ENCODE peak calls at places on chromosomes 7 and 10, in seven cellular contexts. One of them, this sample, is unnamed.
A peak's percentile ranks its signal among the peaks of the same experiment; 100 is the strongest.

GRCh38 chr7:68014031-68014774 is 1017.6 kb downstream of the TYW1 start:
- DNase-seq in upper lobe of right lung: no peak
- DNase-seq in body of pancreas: no peak
- DNase-seq in cardiac muscle cell: no peak
- DNase-seq in adrenal gland: no peak
- DNase-seq in fibroblast of lung: no peak
- DNase-seq in endothelial cell of umbilical vein: no peak
- DNase-seq in this sample: no peak

GRCh38 chr10:129097776-129098175 is 369.3 kb upstream of the MGMT start:
- DNase-seq in upper lobe of right lung: no peak
- DNase-seq in body of pancreas: no peak
- DNase-seq in cardiac muscle cell: no peak
- DNase-seq in adrenal gland: no peak
- DNase-seq in fibroblast of lung: peak; percentile 42
- DNase-seq in endothelial cell of umbilical vein: no peak
- DNase-seq in this sample: no peak

GRCh38 chr10:126787201-126787600 is 116.7 kb upstream of the C10orf90 start:
- DNase-seq in upper lobe of right lung: no peak
- DNase-seq in body of pancreas: no peak
- DNase-seq in cardiac muscle cell: no peak
- DNase-seq in adrenal gland: no peak
- DNase-seq in fibroblast of lung: no peak
- DNase-seq in endothelial cell of umbilical vein: no peak
- DNase-seq in this sample: no peak

GRCh38 chr10:31832261-31832660 is 96.4 kb downstream of the ARHGAP12 start:
- DNase-seq in upper lobe of right lung: no peak
- DNase-seq in body of pancreas: no peak
- DNase-seq in cardiac muscle cell: no peak
- DNase-seq in adrenal gland: no peak
- DNase-seq in fibroblast of lung: no peak
- DNase-seq in endothelial cell of umbilical vein: no peak
- DNase-seq in this sample: no peak

GRCh38 chr10:44425466-44425865 is 40.6 kb upstream of the CXCL12 start:
- DNase-seq in upper lobe of right lung: no peak
- DNase-seq in body of pancreas: no peak
- DNase-seq in cardiac muscle cell: no peak
- DNase-seq in adrenal gland: no peak
- DNase-seq in fibroblast of lung: no peak
- DNase-seq in endothelial cell of umbilical vein: no peak
- DNase-seq in this sample: no peak

GRCh38 chr7:92768501-92769360 is 67.6 kb downstream of the CDK6 start:
- DNase-seq in upper lobe of right lung: no peak
- DNase-seq in body of pancreas: no peak
- DNase-seq in cardiac muscle cell: no peak
- DNase-seq in adrenal gland: no peak
- DNase-seq in fibroblast of lung: no peak
- DNase-seq in endothelial cell of umbilical vein: no peak
- DNase-seq in this sample: no peak

GRCh38 chr7:129412501-129412900 is 21.7 kb upstream of the STRIP2 start:
- DNase-seq in upper lobe of right lung: no peak
- DNase-seq in body of pancreas: no peak
- DNase-seq in cardiac muscle cell: no peak
- DNase-seq in adrenal gland: no peak
- DNase-seq in fibroblast of lung: no peak
- DNase-seq in endothelial cell of umbilical vein: no peak
- DNase-seq in this sample: no peak

GRCh38 chr10:67520924-67521520 is 175.0 kb downstream of the CTNNA3 start:
- DNase-seq in upper lobe of right lung: no peak
- DNase-seq in body of pancreas: peak; percentile 48
- DNase-seq in cardiac muscle cell: peak; percentile 67
- DNase-seq in adrenal gland: peak; percentile 21
- DNase-seq in fibroblast of lung: peak; percentile 73
- DNase-seq in endothelial cell of umbilical vein: peak; percentile 54
- DNase-seq in this sample: peak; percentile 63

GRCh38 chr7:64521409-64521984 is 41.4 kb downstream of the ZNF680 start:
- DNase-seq in upper lobe of right lung: no peak
- DNase-seq in body of pancreas: no peak
- DNase-seq in cardiac muscle cell: no peak
- DNase-seq in adrenal gland: no peak
- DNase-seq in fibroblast of lung: no peak
- DNase-seq in endothelial cell of umbilical vein: no peak
- DNase-seq in this sample: no peak

GRCh38 chr7:64516451-64516850 is 46.4 kb downstream of the ZNF680 start:
- DNase-seq in upper lobe of right lung: no peak
- DNase-seq in body of pancreas: no peak
- DNase-seq in cardiac muscle cell: no peak
- DNase-seq in adrenal gland: no peak
- DNase-seq in fibroblast of lung: no peak
- DNase-seq in endothelial cell of umbilical vein: no peak
- DNase-seq in this sample: no peak

GRCh38 chr7:64515330-64515729 is 47.5 kb downstream of the ZNF680 start:
- DNase-seq in upper lobe of right lung: no peak
- DNase-seq in body of pancreas: no peak
- DNase-seq in cardiac muscle cell: no peak
- DNase-seq in adrenal gland: no peak
- DNase-seq in fibroblast of lung: no peak
- DNase-seq in endothelial cell of umbilical vein: no peak
- DNase-seq in this sample: no peak

GRCh38 chr7:64515781-64516180 is 47.1 kb downstream of the ZNF680 start:
- DNase-seq in upper lobe of right lung: no peak
- DNase-seq in body of pancreas: no peak
- DNase-seq in cardiac muscle cell: no peak
- DNase-seq in adrenal gland: no peak
- DNase-seq in fibroblast of lung: no peak
- DNase-seq in endothelial cell of umbilical vein: no peak
- DNase-seq in this sample: no peak
- H3K9me3 ChIP-seq in upper lobe of right lung: peaks cover 55% of the 10 kb centered on the region
- H3K9me3 ChIP-seq in body of pancreas: peaks cover 19% of the 10 kb centered on the region
- H3K9me3 ChIP-seq in cardiac muscle cell: no peaks in the 10 kb centered on the region
- H3K9me3 ChIP-seq in adrenal gland: peaks cover 25% of the 10 kb centered on the region
- H3K9me3 ChIP-seq in fibroblast of lung: no peaks in the 10 kb centered on the region
- H3K9me3 ChIP-seq in endothelial cell of umbilical vein: peaks cover 5% of the 10 kb centered on the region
- H3K9me3 ChIP-seq in this sample: peaks cover 12% of the 10 kb centered on the region

GRCh38 chr10:21514101-21514807 is 11.2 kb downstream of the SKIDA1 start:
- DNase-seq in upper lobe of right lung: no peak
- DNase-seq in body of pancreas: no peak
- DNase-seq in cardiac muscle cell: no peak
- DNase-seq in adrenal gland: no peak
- DNase-seq in fibroblast of lung: no peak
- DNase-seq in endothelial cell of umbilical vein: no peak
- DNase-seq in this sample: no peak
- H3K4me1 ChIP-seq in upper lobe of right lung: peaks cover 18% of the 10 kb centered on the region
- H3K4me1 ChIP-seq in body of pancreas: peaks cover 19% of the 10 kb centered on the region
- H3K4me1 ChIP-seq in cardiac muscle cell: peaks cover 37% of the 10 kb centered on the region
- H3K4me1 ChIP-seq in adrenal gland: peaks cover 14% of the 10 kb centered on the region
- H3K4me1 ChIP-seq in fibroblast of lung: peaks cover 3% of the 10 kb centered on the region
- H3K4me1 ChIP-seq in endothelial cell of umbilical vein: peaks cover 18% of the 10 kb centered on the region
- H3K4me1 ChIP-seq in this sample: peaks cover 38% of the 10 kb centered on the region

GRCh38 chr10:132606536-132607316 is 69.1 kb downstream of the INPP5A start:
- DNase-seq in upper lobe of right lung: no peak
- DNase-seq in body of pancreas: no peak
- DNase-seq in cardiac muscle cell: peak; percentile 77
- DNase-seq in adrenal gland: peak; percentile 87
- DNase-seq in fibroblast of lung: peak; percentile 46
- DNase-seq in endothelial cell of umbilical vein: no peak
- DNase-seq in this sample: no peak
- H3K4me3 ChIP-seq in upper lobe of right lung: no peak overlapping the region
- H3K4me3 ChIP-seq in body of pancreas: no peak overlapping the region
- H3K4me3 ChIP-seq in cardiac muscle cell: no peak overlapping the region
- H3K4me3 ChIP-seq in adrenal gland: no peak overlapping the region
- H3K4me3 ChIP-seq in fibroblast of lung: no peak overlapping the region
- H3K4me3 ChIP-seq in endothelial cell of umbilical vein: no peak overlapping the region
- H3K4me3 ChIP-seq in this sample: no peak overlapping the region

DNA sequence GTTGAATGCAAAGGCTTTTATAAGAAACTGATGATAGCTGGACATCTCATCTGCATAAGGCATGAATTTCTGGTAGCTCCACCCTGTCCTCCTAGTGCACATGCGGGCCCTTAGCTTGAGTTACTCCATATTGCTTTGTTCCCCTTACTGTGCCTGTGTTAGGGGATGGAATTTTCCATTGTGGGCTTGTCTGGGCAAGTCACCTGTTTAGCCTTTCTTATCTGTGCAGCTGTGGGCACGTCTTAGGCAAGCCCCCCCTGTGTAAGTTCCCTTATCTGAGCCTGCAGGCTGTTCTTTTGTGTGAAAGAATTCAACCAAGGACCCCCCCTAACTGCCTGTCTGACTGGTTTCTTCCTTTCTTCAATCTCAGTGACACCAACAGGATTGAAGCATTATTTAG is 14.5 kb upstream of the CROT start:
- DNase-seq in upper lobe of right lung: no peak
- DNase-seq in body of pancreas: no peak
- DNase-seq in cardiac muscle cell: no peak
- DNase-seq in adrenal gland: no peak
- DNase-seq in fibroblast of lung: no peak
- DNase-seq in endothelial cell of umbilical vein: peak; percentile 58
- DNase-seq in this sample: no peak
- H3K9me3 ChIP-seq in upper lobe of right lung: peaks cover 29% of the 10 kb centered on the region
- H3K9me3 ChIP-seq in body of pancreas: peaks cover 28% of the 10 kb centered on the region
- H3K9me3 ChIP-seq in cardiac muscle cell: no peaks in the 10 kb centered on the region
- H3K9me3 ChIP-seq in adrenal gland: peaks cover 6% of the 10 kb centered on the region
- H3K9me3 ChIP-seq in fibroblast of lung: peaks cover 3% of the 10 kb centered on the region
- H3K9me3 ChIP-seq in endothelial cell of umbilical vein: peaks cover 4% of the 10 kb centered on the region
- H3K9me3 ChIP-seq in this sample: peaks cover 14% of the 10 kb centered on the region

DNA sequence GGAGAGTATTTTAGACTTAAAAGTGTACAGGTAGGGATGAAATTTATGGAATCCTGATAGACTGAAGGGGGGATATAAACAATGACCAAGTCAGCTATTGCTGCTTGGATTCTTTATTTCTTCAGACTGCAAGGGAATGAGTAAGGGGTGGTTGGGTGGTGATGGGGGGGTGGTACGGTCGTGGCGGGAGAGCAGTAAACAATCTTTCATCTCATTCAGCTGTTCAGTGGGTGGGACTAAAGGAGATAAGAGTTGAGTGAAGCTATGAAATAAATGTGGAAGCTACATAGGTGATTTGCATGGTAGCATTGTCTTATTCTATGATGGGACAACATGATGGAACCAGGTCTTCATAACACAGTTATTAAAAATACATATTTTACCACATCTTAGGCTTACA is 1.8 kb downstream of the SEPTIN7 start:
- DNase-seq in upper lobe of right lung: no peak
- DNase-seq in body of pancreas: no peak
- DNase-seq in cardiac muscle cell: peak; percentile 25
- DNase-seq in adrenal gland: no peak
- DNase-seq in fibroblast of lung: no peak
- DNase-seq in endothelial cell of umbilical vein: peak; percentile 28
- DNase-seq in this sample: no peak
- H3K4me1 ChIP-seq in upper lobe of right lung: peaks cover 29% of the 10 kb centered on the region
- H3K4me1 ChIP-seq in body of pancreas: peaks cover 32% of the 10 kb centered on the region
- H3K4me1 ChIP-seq in cardiac muscle cell: peaks cover 33% of the 10 kb centered on the region
- H3K4me1 ChIP-seq in adrenal gland: peaks cover 51% of the 10 kb centered on the region
- H3K4me1 ChIP-seq in fibroblast of lung: peaks cover 2% of the 10 kb centered on the region
- H3K4me1 ChIP-seq in endothelial cell of umbilical vein: peaks cover 20% of the 10 kb centered on the region
- H3K4me1 ChIP-seq in this sample: peaks cover 23% of the 10 kb centered on the region

DNA sequence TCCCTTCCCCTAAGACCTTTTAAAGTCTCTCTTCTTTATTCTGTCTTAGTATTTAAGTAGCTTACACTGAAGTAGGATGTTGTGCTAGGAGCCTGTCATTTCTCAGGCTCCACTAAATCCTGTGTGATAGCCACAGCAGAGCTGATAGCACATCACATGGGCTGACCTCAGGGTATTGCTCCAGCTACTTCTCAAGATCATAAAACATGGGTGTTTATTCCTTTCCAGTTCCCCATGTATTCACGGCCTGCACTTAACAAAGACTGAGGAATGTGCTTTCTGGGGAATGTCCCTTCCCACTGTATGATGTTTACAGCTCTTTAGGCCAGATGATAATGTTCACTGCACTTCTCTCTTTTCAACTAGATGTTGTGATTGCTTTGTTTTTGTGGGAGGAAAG is 1086.8 kb downstream of the KCNMA1 start:
- DNase-seq in upper lobe of right lung: no peak
- DNase-seq in body of pancreas: no peak
- DNase-seq in cardiac muscle cell: peak; percentile 57
- DNase-seq in adrenal gland: no peak
- DNase-seq in fibroblast of lung: peak; percentile 36
- DNase-seq in endothelial cell of umbilical vein: no peak
- DNase-seq in this sample: no peak
- H3K4me3 ChIP-seq in upper lobe of right lung: no peak overlapping the region
- H3K4me3 ChIP-seq in body of pancreas: no peak overlapping the region
- H3K4me3 ChIP-seq in cardiac muscle cell: no peak overlapping the region
- H3K4me3 ChIP-seq in adrenal gland: no peak overlapping the region
- H3K4me3 ChIP-seq in fibroblast of lung: no peak overlapping the region
- H3K4me3 ChIP-seq in endothelial cell of umbilical vein: no peak overlapping the region
- H3K4me3 ChIP-seq in this sample: no peak overlapping the region